ENCODE peak calls at places on chromosomes 11 and 22, in nine cellular contexts. B is ACHN; S is fibroblast of lung; X is activated CD4-positive, alpha-beta T cell treated with anti-CD3 and anti-CD28 coated beads, Interleukin-2, amount 10 ng/mL, durations not matched to agents 7 days and 5 days; G is activated CD8-positive, alpha-beta memory T cell treated with anti-CD3 and anti-CD28 coated beads for 4 hours; R is mesendoderm; I is kidney tubule cell; U is GF-D8; T is lung. H is an unnamed sample.

GRCh38 chr11:65501005-65501529 is 2.2 kb downstream of the MALAT1 start:
- DNase-seq in G (no peak), R (no peak), X (no peak), T (no peak), B (no peak), S (no peak), U (no peak), I (no peak), H (no peak)

GRCh38 chr11:73189315-73189714 is 28.8 kb upstream of the P2RY2 start:
- DNase-seq in G (no peak), I (no peak), U (peak), R (no peak), T (no peak), S (no peak), X (no peak), B (no peak), H (no peak)

GRCh38 chr11:120125005-120125404 is 12.9 kb downstream of the TRIM29 start:
- DNase-seq in X (no peak), B (no peak), U (no peak), R (peak), S (peak), I (peak), G (no peak), T (no peak), H (no peak)

GRCh38 chr11:126702165-126702738 is 298.3 kb downstream of the KIRREL3 start:
- DNase-seq in R (no peak), X (no peak), S (no peak), B (no peak), T (no peak), U (no peak), I (no peak), G (no peak), H (no peak)

GRCh38 chr11:86218125-86219081 is 26.1 kb upstream of the EED start:
- DNase-seq in R (peak), B (peak), G (peak), X (peak), I (peak), T (peak), U (peak), S (peak), H (peak)

GRCh38 chr22:23258826-23259170 is 78.5 kb downstream of the BCR start:
- DNase-seq in X (no peak), B (no peak), R (no peak), U (no peak), I (no peak), G (no peak), T (no peak), S (no peak), H (no peak)

GRCh38 chr22:23753371-23753770 is 854 bp downstream of the VPREB3 start:
- DNase-seq in G (no peak), U (no peak), T (no peak), S (no peak), B (no peak), R (no peak), I (no peak), X (no peak), H (no peak)

GRCh38 chr11:56845121-56845732 is 96.7 kb upstream of the OR9G4 start:
- DNase-seq in X (no peak), R (no peak), G (no peak), S (no peak), T (no peak), I (no peak), U (no peak), B (no peak), H (no peak)

GRCh38 chr11:27287205-27287604 is 75.8 kb downstream of the CCDC34 start:
- DNase-seq in B (no peak), R (no peak), G (no peak), X (no peak), I (no peak), S (no peak), U (no peak), T (no peak), H (no peak)

GRCh38 chr22:26570126-26570525 is 19.8 kb downstream of the TPST2 start:
- DNase-seq in U (peak), T (no peak), S (no peak), B (no peak), G (no peak), R (no peak), I (peak), X (no peak), H (no peak)

GRCh38 chr11:11782532-11783110 is 59.2 kb upstream of the USP47 start:
- DNase-seq in R (no peak), U (no peak), B (no peak), T (no peak), X (no peak), I (no peak), S (no peak), G (no peak), H (no peak)

GRCh38 chr22:45231293-45231692 is 9.4 kb downstream of the KIAA0930 start:
- DNase-seq in R (no peak), G (no peak), S (no peak), T (no peak), X (no peak), B (no peak), U (no peak), I (no peak), H (no peak)

GRCh38 chr11:110613526-110613925 is 98.7 kb downstream of the ARHGAP20 start:
- DNase-seq in T (no peak), B (no peak), G (no peak), S (no peak), U (no peak), I (no peak), X (no peak), R (no peak), H (no peak)

GRCh38 chr22:36510966-36511881 is 4.4 kb upstream of the FOXRED2 start:
- DNase-seq in G (no peak), R (peak), U (no peak), B (peak), S (peak), I (peak), T (no peak), X (peak), H (no peak)

GRCh38 chr11:35354644-35355043 is 64.7 kb downstream of the SLC1A2 start:
- DNase-seq in U (no peak), G (no peak), T (no peak), B (no peak), X (no peak), I (no peak), S (no peak), R (no peak), H (no peak)

GRCh38 chr22:31122532-31123291 is at the start of gene INPP5J:
- DNase-seq in S (peak), T (peak), R (peak), X (no peak), B (peak), I (peak), G (no peak), U (no peak), H (peak)

GRCh38 chr22:38284042-38284402 is 11.2 kb upstream of the TMEM184B start:
- DNase-seq in U (no peak), I (peak), S (peak), R (peak), X (no peak), G (no peak), B (no peak), T (no peak), H (no peak)

GRCh38 chr11:133064961-133065360 is 467.3 kb downstream of the OPCML start:
- DNase-seq in G (no peak), X (no peak), I (no peak), R (no peak), U (no peak), T (no peak), S (no peak), B (no peak), H (no peak)

GRCh38 chr11:2812371-2812991 is 73.1 kb downstream of the CDKN1C start:
- DNase-seq in U (peak), G (no peak), I (no peak), R (peak), S (no peak), B (no peak), X (no peak), T (no peak), H (peak)

GRCh38 chr22:38957046-38957770 is at the start of gene APOBEC3A:
- DNase-seq in R (no peak), G (no peak), I (peak), X (no peak), B (no peak), S (no peak), T (no peak), U (no peak), H (peak)

GRCh38 chr11:2934611-2935239 is 5.5 kb upstream of the PHLDA2 start:
- DNase-seq in I (no peak), S (no peak), X (no peak), U (no peak), R (no peak), T (no peak), G (no peak), B (no peak), H (no peak)

GRCh38 chr11:1161410-1162152 is 3.8 kb downstream of the MUC5AC start:
- DNase-seq in U (no peak), T (no peak), G (no peak), S (no peak), I (no peak), R (no peak), B (no peak), X (no peak), H (peak)

GRCh38 chr11:71140206-71140919 is 112.0 kb downstream of the SHANK2 start:
- DNase-seq in T (peak), X (no peak), B (no peak), U (no peak), G (no peak), R (no peak), S (no peak), I (no peak), H (no peak)

GRCh38 chr22:34390400-34390799 is 470.1 kb upstream of the LARGE1 start:
- DNase-seq in X (no peak), U (no peak), G (no peak), R (peak), B (no peak), S (no peak), I (no peak), T (no peak), H (no peak)

GRCh38 chr22:50599816-50600454 is 658 bp upstream of the MAPK8IP2 start:
- DNase-seq in X (peak), B (peak), I (no peak), S (no peak), T (no peak), R (peak), G (no peak), U (no peak), H (peak)

GRCh38 chr11:134542401-134543143 is 130.5 kb upstream of the B3GAT1 start:
- DNase-seq in G (no peak), B (no peak), U (no peak), S (no peak), I (no peak), X (no peak), R (no peak), T (no peak), H (no peak)

GRCh38 chr11:73324665-73325035 is 16.6 kb downstream of the ARHGEF17 start:
- DNase-seq in R (no peak), S (no peak), I (no peak), B (no peak), T (no peak), G (no peak), X (no peak), U (no peak), H (no peak)

GRCh38 chr22:44865193-44866057 is 113.0 kb downstream of the ARHGAP8 start:
- DNase-seq in B (no peak), U (no peak), I (no peak), R (no peak), S (no peak), G (no peak), T (no peak), X (no peak), H (no peak)

GRCh38 chr22:50469377-50470305 is 5.2 kb downstream of the SBF1 start:
- DNase-seq in G (peak), I (peak), T (peak), U (peak), X (peak), S (peak), R (peak), B (no peak), H (peak)

GRCh38 chr11:69461272-69461962 is 20.0 kb upstream of the LINC01488 start:
- DNase-seq in G (no peak), U (no peak), R (no peak), S (no peak), B (no peak), T (no peak), I (no peak), X (no peak), H (peak)

GRCh38 chr11:36073411-36074203 is 129.7 kb downstream of the LDLRAD3 start:
- DNase-seq in B (no peak), S (peak), G (no peak), I (peak), X (no peak), R (no peak), U (no peak), T (no peak), H (peak)

GRCh38 chr11:1819115-1819514 is 15.7 kb upstream of the SYT8 start:
- DNase-seq in U (no peak), G (no peak), I (no peak), B (no peak), X (no peak), R (no peak), T (no peak), S (no peak), H (no peak)